ENCODE peak calls at places on chromosome 15, in four cellular contexts. D is tibial nerve, T is tibial artery, L is cardiac muscle cell. S is an unnamed sample. For H3K4me1, the result is how much of the 10 kb centered on the place peaks cover.

GRCh38 chr15:62824111-62824737 is 218.3 kb upstream of the TPM1 start:
- DNase-seq in T (no peak), L (peak), D (no peak), S (no peak)

GRCh38 chr15:79431636-79432344 is at the start of gene MINAR1:
- DNase-seq in T (no peak), D (no peak), L (peak), S (no peak)

GRCh38 chr15:44654858-44655257 is 8.6 kb downstream of the SPG11 start:
- DNase-seq in T (no peak), L (peak), D (no peak), S (no peak)

GRCh38 chr15:43867096-43867495 is 40.3 kb downstream of the WDR76 start:
- DNase-seq in D (no peak), T (no peak), L (no peak), S (no peak)

GRCh38 chr15:35448294-35448693 is 97.7 kb downstream of the DPH6 start:
- DNase-seq in T (no peak), L (no peak), D (no peak), S (no peak)

GRCh38 chr15:80820092-80820491 is 40.9 kb downstream of the CEMIP start:
- DNase-seq in T (no peak), L (no peak), D (no peak), S (no peak)

GRCh38 chr15:68989876-68990754 is 24.4 kb upstream of the NOX5 start:
- DNase-seq in T (no peak), L (no peak), D (no peak), S (no peak)

GRCh38 chr15:35088329-35088728 is 3.2 kb upstream of the NANOGP8 start:
- DNase-seq in T (no peak), L (no peak), D (no peak), S (no peak)

GRCh38 chr15:55224892-55225291 is 28.2 kb upstream of the RSL24D1 start:
- DNase-seq in L (no peak), D (no peak), T (no peak), S (no peak)

GRCh38 chr15:66253643-66254363 is at the start of gene MEGF11:
- DNase-seq in D (no peak), L (peak), T (no peak), S (no peak)

GRCh38 chr15:63502843-63503738 is 1.3 kb upstream of the USP3 start:
- DNase-seq in L (peak), D (peak), T (peak), S (peak)

GRCh38 chr15:55915876-55916567 is 77.4 kb downstream of the NEDD4 start:
- DNase-seq in L (peak), T (no peak), D (no peak), S (no peak)

GRCh38 chr15:76903251-76903681 is 1.9 kb downstream of the SCAPER start:
- DNase-seq in T (no peak), L (peak), D (no peak), S (no peak)

GRCh38 chr15:65385868-65386253 is 8.1 kb upstream of the IGDCC3 start:
- DNase-seq in T (no peak), L (peak), D (no peak), S (no peak)

GRCh38 chr15:71743861-71744382 is 66.4 kb upstream of the NR2E3 start:
- DNase-seq in L (peak), T (peak), D (peak), S (peak)

GRCh38 chr15:80210612-80211554 is 41.1 kb downstream of the CTXND1 start:
- DNase-seq in D (no peak), L (no peak), T (no peak), S (no peak)

GRCh38 chr15:39404767-39405173 is 176.1 kb upstream of the THBS1 start:
- DNase-seq in T (no peak), L (peak), D (no peak), S (no peak)

GRCh38 chr15:90463381-90463780 is 66.3 kb upstream of the CRTC3 start:
- DNase-seq in T (no peak), L (peak), D (no peak), S (no peak)

GRCh38 chr15:77599899-77600298 is 32.8 kb downstream of the LINGO1 start:
- DNase-seq in L (peak), D (no peak), T (no peak), S (no peak)

GRCh38 chr15:89514596-89515406 is 18.4 kb upstream of the RHCG start:
- DNase-seq in D (no peak), T (no peak), L (no peak), S (peak)

GRCh38 chr15:73488698-73489097 is 45.7 kb downstream of the REC114 start:
- DNase-seq in T (no peak), L (no peak), D (no peak), S (no peak)

GRCh38 chr15:44593042-44593736 is 56.2 kb downstream of the EIF3J start:
- DNase-seq in D (no peak), L (peak), T (no peak), S (no peak)

GRCh38 chr15:69141286-69141701 is 19.1 kb upstream of the GLCE start:
- DNase-seq in D (no peak), L (no peak), T (no peak), S (no peak)

GRCh38 chr15:64844576-64845140 is 2.9 kb downstream of the PLEKHO2 start:
- DNase-seq in D (no peak), T (no peak), L (no peak), S (no peak)

GRCh38 chr15:59329091-59329490 is 43.6 kb downstream of the MYO1E start:
- DNase-seq in D (no peak), T (no peak), L (no peak), S (no peak)
- H3K4me3 ChIP-seq in D (no peak), T (no peak), L (no peak), S (no peak)

GRCh38 chr15:22959451-22960101 is 20.6 kb downstream of the CYFIP1 start:
- DNase-seq in T (no peak), D (no peak), L (no peak), S (no peak)
- H3K4me1 ChIP-seq in T (half or more), D (under half), L (under half), S (half or more)

GRCh38 chr15:41557673-41558399 is 1.2 kb upstream of the TYRO3 start:
- DNase-seq in D (peak), T (peak), L (peak), S (peak)
- H3K4me3 ChIP-seq in D (peak), T (peak), L (no peak), S (peak)

GRCh38 chr15:70260096-70260495 is 162.4 kb upstream of the TLE3 start:
- DNase-seq in D (no peak), L (no peak), T (no peak), S (no peak)
- H3K4me1 ChIP-seq in D (under half), L (under half), T (under half), S (under half)

GRCh38 chr15:59373215-59373614 is 544 bp upstream of the MYO1E start:
- DNase-seq in T (no peak), D (no peak), L (no peak), S (no peak)
- H3K4me3 ChIP-seq in T (peak), D (peak), L (peak), S (peak)

S was measured in ascending aorta.